ENCODE peak calls at places on chromosomes 3 and 15, in seven cellular contexts. One of them, this sample, is unnamed. For H3K27me3, the result is how much of the 10 kb centered on the place peaks cover.

GRCh38 chr3:189947948-189948723 is 172.6 kb downstream of the P3H2 start:
- DNase-seq in CD4-positive, alpha-beta memory T cell: no peak
- DNase-seq in HepG2: no peak
- DNase-seq in heart left ventricle: no peak
- DNase-seq in right cardiac atrium: no peak
- DNase-seq in psoas muscle: no peak
- DNase-seq in breast epithelium: no peak
- DNase-seq in this sample: peak

GRCh38 chr3:120364821-120365220 is 15.7 kb upstream of the LRRC58 start:
- DNase-seq in CD4-positive, alpha-beta memory T cell: no peak
- DNase-seq in HepG2: no peak
- DNase-seq in heart left ventricle: no peak
- DNase-seq in right cardiac atrium: no peak
- DNase-seq in psoas muscle: no peak
- DNase-seq in breast epithelium: no peak
- DNase-seq in this sample: peak

GRCh38 chr15:27499191-27499590 is 528.2 kb downstream of the GABRG3 start:
- DNase-seq in CD4-positive, alpha-beta memory T cell: no peak
- DNase-seq in HepG2: no peak
- DNase-seq in heart left ventricle: no peak
- DNase-seq in right cardiac atrium: no peak
- DNase-seq in psoas muscle: no peak
- DNase-seq in breast epithelium: no peak
- DNase-seq in this sample: no peak

GRCh38 chr3:88433572-88433971 is 283.8 kb downstream of the C3orf38 start:
- DNase-seq in CD4-positive, alpha-beta memory T cell: no peak
- DNase-seq in HepG2: no peak
- DNase-seq in heart left ventricle: no peak
- DNase-seq in right cardiac atrium: no peak
- DNase-seq in psoas muscle: no peak
- DNase-seq in breast epithelium: no peak
- DNase-seq in this sample: no peak

GRCh38 chr3:70250451-70250850 is 62.0 kb downstream of the MDFIC2 start:
- DNase-seq in CD4-positive, alpha-beta memory T cell: no peak
- DNase-seq in HepG2: no peak
- DNase-seq in heart left ventricle: no peak
- DNase-seq in right cardiac atrium: no peak
- DNase-seq in psoas muscle: no peak
- DNase-seq in breast epithelium: no peak
- DNase-seq in this sample: no peak

GRCh38 chr3:147318900-147319299 is 87.4 kb downstream of the ZIC4 start:
- DNase-seq in CD4-positive, alpha-beta memory T cell: no peak
- DNase-seq in HepG2: no peak
- DNase-seq in heart left ventricle: no peak
- DNase-seq in right cardiac atrium: no peak
- DNase-seq in psoas muscle: no peak
- DNase-seq in breast epithelium: no peak
- DNase-seq in this sample: no peak

GRCh38 chr15:84631706-84632272 is 22.3 kb downstream of the WDR73 start:
- DNase-seq in CD4-positive, alpha-beta memory T cell: no peak
- DNase-seq in HepG2: peak
- DNase-seq in heart left ventricle: no peak
- DNase-seq in right cardiac atrium: no peak
- DNase-seq in psoas muscle: no peak
- DNase-seq in breast epithelium: no peak
- DNase-seq in this sample: no peak

GRCh38 chr15:27774638-27775037 is 324.5 kb downstream of the OCA2 start:
- DNase-seq in CD4-positive, alpha-beta memory T cell: no peak
- DNase-seq in HepG2: no peak
- DNase-seq in heart left ventricle: no peak
- DNase-seq in right cardiac atrium: no peak
- DNase-seq in psoas muscle: no peak
- DNase-seq in breast epithelium: no peak
- DNase-seq in this sample: no peak

GRCh38 chr3:74613566-74613965 is 893 bp downstream of the CNTN3 start:
- DNase-seq in CD4-positive, alpha-beta memory T cell: no peak
- DNase-seq in HepG2: no peak
- DNase-seq in heart left ventricle: no peak
- DNase-seq in right cardiac atrium: peak
- DNase-seq in psoas muscle: no peak
- DNase-seq in breast epithelium: no peak
- DNase-seq in this sample: peak

GRCh38 chr3:31226331-31226730 is 306.4 kb upstream of the STT3B start:
- DNase-seq in CD4-positive, alpha-beta memory T cell: peak
- DNase-seq in HepG2: no peak
- DNase-seq in heart left ventricle: no peak
- DNase-seq in right cardiac atrium: no peak
- DNase-seq in psoas muscle: no peak
- DNase-seq in breast epithelium: no peak
- DNase-seq in this sample: no peak

GRCh38 chr3:128479558-128480086 is 12.9 kb upstream of the DNAJB8 start:
- DNase-seq in CD4-positive, alpha-beta memory T cell: no peak
- DNase-seq in HepG2: no peak
- DNase-seq in heart left ventricle: no peak
- DNase-seq in right cardiac atrium: peak
- DNase-seq in psoas muscle: no peak
- DNase-seq in breast epithelium: no peak
- DNase-seq in this sample: no peak
- H3K27me3 ChIP-seq in CD4-positive, alpha-beta memory T cell: under half
- H3K27me3 ChIP-seq in HepG2: under half
- H3K27me3 ChIP-seq in heart left ventricle: under half
- H3K27me3 ChIP-seq in right cardiac atrium: under half
- H3K27me3 ChIP-seq in psoas muscle: under half
- H3K27me3 ChIP-seq in breast epithelium: half or more
- H3K27me3 ChIP-seq in this sample: under half

GRCh38 chr3:188542196-188542595 is 388.2 kb downstream of the LPP start:
- DNase-seq in CD4-positive, alpha-beta memory T cell: no peak
- DNase-seq in HepG2: peak
- DNase-seq in heart left ventricle: no peak
- DNase-seq in right cardiac atrium: no peak
- DNase-seq in psoas muscle: no peak
- DNase-seq in breast epithelium: no peak
- DNase-seq in this sample: no peak
- H3K27ac ChIP-seq in CD4-positive, alpha-beta memory T cell: no peak
- H3K27ac ChIP-seq in HepG2: peak
- H3K27ac ChIP-seq in heart left ventricle: no peak
- H3K27ac ChIP-seq in right cardiac atrium: no peak
- H3K27ac ChIP-seq in psoas muscle: no peak
- H3K27ac ChIP-seq in breast epithelium: no peak
- H3K27ac ChIP-seq in this sample: no peak

DNA sequence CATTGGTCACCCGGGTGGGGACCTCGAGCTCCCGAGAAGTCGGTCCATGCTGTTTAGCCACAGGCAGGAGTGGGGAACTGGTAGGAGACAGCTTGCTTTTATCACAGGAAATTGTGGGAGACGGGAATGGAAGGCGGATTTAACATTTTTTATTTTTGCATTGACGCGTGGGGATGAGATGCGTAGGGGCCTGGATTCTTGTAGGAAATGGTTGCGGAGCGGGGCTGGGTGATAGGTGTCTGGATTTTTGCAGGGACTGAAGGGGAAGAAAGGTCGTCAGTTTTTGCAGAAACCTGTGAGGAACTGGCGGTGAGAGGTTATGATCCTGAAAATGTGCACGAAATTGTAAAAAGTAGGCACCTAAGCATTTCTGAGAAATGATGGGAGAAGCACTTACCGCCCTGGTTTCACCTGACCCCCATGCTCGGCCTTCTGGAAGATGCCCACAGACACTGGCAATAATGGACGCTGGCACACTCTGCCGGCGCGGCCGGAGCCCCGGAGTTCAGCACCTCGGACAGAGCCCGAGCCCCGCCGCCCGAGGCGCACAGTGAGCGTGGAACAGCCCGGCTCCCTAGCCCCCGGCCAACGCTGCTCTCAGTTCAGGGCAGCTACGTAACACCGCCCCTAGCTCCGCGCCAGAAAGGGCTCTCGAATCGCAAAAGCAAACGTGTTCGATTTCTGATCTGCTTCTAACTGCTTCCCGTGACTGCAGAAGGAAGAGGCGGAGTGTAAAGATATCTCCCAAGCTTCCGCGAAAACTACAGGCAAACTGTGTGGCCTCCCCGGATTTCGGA is 928 bp downstream of the ANKRD34C start:
- DNase-seq in CD4-positive, alpha-beta memory T cell: no peak
- DNase-seq in HepG2: no peak
- DNase-seq in heart left ventricle: peak
- DNase-seq in right cardiac atrium: peak
- DNase-seq in psoas muscle: peak
- DNase-seq in breast epithelium: no peak
- DNase-seq in this sample: peak
- H3K27me3 ChIP-seq in CD4-positive, alpha-beta memory T cell: under half
- H3K27me3 ChIP-seq in HepG2: under half
- H3K27me3 ChIP-seq in heart left ventricle: under half
- H3K27me3 ChIP-seq in right cardiac atrium: under half
- H3K27me3 ChIP-seq in psoas muscle: under half
- H3K27me3 ChIP-seq in breast epithelium: under half
- H3K27me3 ChIP-seq in this sample: under half

GRCh38 chr3:125023833-125024560 is 31.8 kb downstream of the HEG1 start:
- DNase-seq in CD4-positive, alpha-beta memory T cell: no peak
- DNase-seq in HepG2: no peak
- DNase-seq in heart left ventricle: no peak
- DNase-seq in right cardiac atrium: no peak
- DNase-seq in psoas muscle: no peak
- DNase-seq in breast epithelium: no peak
- DNase-seq in this sample: no peak

GRCh38 chr3:125024817-125025216 is 31.0 kb downstream of the HEG1 start:
- DNase-seq in CD4-positive, alpha-beta memory T cell: no peak
- DNase-seq in HepG2: no peak
- DNase-seq in heart left ventricle: peak
- DNase-seq in right cardiac atrium: peak
- DNase-seq in psoas muscle: peak
- DNase-seq in breast epithelium: no peak
- DNase-seq in this sample: no peak

GRCh38 chr3:125028657-125029056 is 27.1 kb downstream of the HEG1 start:
- DNase-seq in CD4-positive, alpha-beta memory T cell: no peak
- DNase-seq in HepG2: no peak
- DNase-seq in heart left ventricle: no peak
- DNase-seq in right cardiac atrium: no peak
- DNase-seq in psoas muscle: no peak
- DNase-seq in breast epithelium: no peak
- DNase-seq in this sample: no peak

GRCh38 chr3:125022186-125022585 is 33.6 kb downstream of the HEG1 start:
- DNase-seq in CD4-positive, alpha-beta memory T cell: no peak
- DNase-seq in HepG2: no peak
- DNase-seq in heart left ventricle: no peak
- DNase-seq in right cardiac atrium: no peak
- DNase-seq in psoas muscle: no peak
- DNase-seq in breast epithelium: no peak
- DNase-seq in this sample: no peak

GRCh38 chr3:125025647-125026046 is 30.1 kb downstream of the HEG1 start:
- DNase-seq in CD4-positive, alpha-beta memory T cell: no peak
- DNase-seq in HepG2: no peak
- DNase-seq in heart left ventricle: no peak
- DNase-seq in right cardiac atrium: no peak
- DNase-seq in psoas muscle: no peak
- DNase-seq in breast epithelium: no peak
- DNase-seq in this sample: no peak
- H3K27ac ChIP-seq in CD4-positive, alpha-beta memory T cell: no peak
- H3K27ac ChIP-seq in HepG2: no peak
- H3K27ac ChIP-seq in heart left ventricle: no peak
- H3K27ac ChIP-seq in right cardiac atrium: no peak
- H3K27ac ChIP-seq in psoas muscle: no peak
- H3K27ac ChIP-seq in breast epithelium: no peak
- H3K27ac ChIP-seq in this sample: no peak

GRCh38 chr15:39960411-39960810 is 26.5 kb downstream of the EIF2AK4 start:
- DNase-seq in CD4-positive, alpha-beta memory T cell: no peak
- DNase-seq in HepG2: no peak
- DNase-seq in heart left ventricle: no peak
- DNase-seq in right cardiac atrium: no peak
- DNase-seq in psoas muscle: no peak
- DNase-seq in breast epithelium: no peak
- DNase-seq in this sample: no peak

GRCh38 chr15:39953521-39953920 is 19.6 kb downstream of the EIF2AK4 start:
- DNase-seq in CD4-positive, alpha-beta memory T cell: no peak
- DNase-seq in HepG2: no peak
- DNase-seq in heart left ventricle: no peak
- DNase-seq in right cardiac atrium: no peak
- DNase-seq in psoas muscle: no peak
- DNase-seq in breast epithelium: no peak
- DNase-seq in this sample: peak

GRCh38 chr15:39961051-39961450 is 27.1 kb downstream of the EIF2AK4 start:
- DNase-seq in CD4-positive, alpha-beta memory T cell: no peak
- DNase-seq in HepG2: no peak
- DNase-seq in heart left ventricle: no peak
- DNase-seq in right cardiac atrium: no peak
- DNase-seq in psoas muscle: no peak
- DNase-seq in breast epithelium: no peak
- DNase-seq in this sample: no peak

GRCh38 chr15:39959411-39959810 is 25.5 kb downstream of the EIF2AK4 start:
- DNase-seq in CD4-positive, alpha-beta memory T cell: no peak
- DNase-seq in HepG2: no peak
- DNase-seq in heart left ventricle: no peak
- DNase-seq in right cardiac atrium: no peak
- DNase-seq in psoas muscle: no peak
- DNase-seq in breast epithelium: no peak
- DNase-seq in this sample: no peak

GRCh38 chr15:39957481-39957880 is 23.6 kb downstream of the EIF2AK4 start:
- DNase-seq in CD4-positive, alpha-beta memory T cell: no peak
- DNase-seq in HepG2: no peak
- DNase-seq in heart left ventricle: no peak
- DNase-seq in right cardiac atrium: no peak
- DNase-seq in psoas muscle: no peak
- DNase-seq in breast epithelium: no peak
- DNase-seq in this sample: no peak
- H3K27me3 ChIP-seq in CD4-positive, alpha-beta memory T cell: under half
- H3K27me3 ChIP-seq in HepG2: under half
- H3K27me3 ChIP-seq in heart left ventricle: under half
- H3K27me3 ChIP-seq in right cardiac atrium: under half
- H3K27me3 ChIP-seq in psoas muscle: under half
- H3K27me3 ChIP-seq in breast epithelium: under half
- H3K27me3 ChIP-seq in this sample: under half

GRCh38 chr3:157132936-157133335 is 27.0 kb downstream of the CCNL1 start:
- DNase-seq in CD4-positive, alpha-beta memory T cell: no peak
- DNase-seq in HepG2: no peak
- DNase-seq in heart left ventricle: no peak
- DNase-seq in right cardiac atrium: no peak
- DNase-seq in psoas muscle: no peak
- DNase-seq in breast epithelium: no peak
- DNase-seq in this sample: peak
- H3K27ac ChIP-seq in CD4-positive, alpha-beta memory T cell: no peak
- H3K27ac ChIP-seq in HepG2: no peak
- H3K27ac ChIP-seq in heart left ventricle: peak
- H3K27ac ChIP-seq in right cardiac atrium: peak
- H3K27ac ChIP-seq in psoas muscle: peak
- H3K27ac ChIP-seq in breast epithelium: peak
- H3K27ac ChIP-seq in this sample: peak

This sample was measured in mammary epithelial cell.